ENCODE peak calls at places on chromosomes 6 and 20, in six cellular contexts. B, O, U, C, N and Q are unnamed samples.

GRCh38 chr6:127420558-127420957 is 38.6 kb downstream of the KIAA0408 start:
- DNase-seq in B (peak; percentile 74), O (no peak), U (peak; percentile 89), C (peak; percentile 88), N (peak; percentile 29), Q (peak; percentile 66)

GRCh38 chr6:98929498-98930060 is 18.2 kb downstream of the FBXL4 start:
- DNase-seq in B (no peak), O (no peak), U (no peak), C (no peak), N (no peak), Q (no peak)

GRCh38 chr6:145406733-145407256 is 328.5 kb downstream of the EPM2A start:
- DNase-seq in B (no peak), O (no peak), U (no peak), C (no peak), N (no peak), Q (no peak)

GRCh38 chr6:37141291-37142046 is 28.5 kb upstream of the PIM1 start:
- DNase-seq in B (no peak), O (no peak), U (no peak), C (no peak), N (no peak), Q (peak; percentile 87)

GRCh38 chr20:43191946-43192847 is 2.5 kb upstream of the PTPRT start:
- DNase-seq in B (no peak), O (peak; percentile 83), U (peak; percentile 16), C (no peak), N (peak; percentile 23), Q (peak; percentile 49)

GRCh38 chr6:49913656-49914055 is 47.3 kb upstream of the CRISP1 start:
- DNase-seq in B (no peak), O (no peak), U (no peak), C (no peak), N (no peak), Q (no peak)

GRCh38 chr6:54971825-54972224 is 125.3 kb downstream of the FAM83B start:
- DNase-seq in B (no peak), O (no peak), U (no peak), C (peak; percentile 76), N (no peak), Q (no peak)

GRCh38 chr20:64080013-64080812 is at the start of gene OPRL1:
- DNase-seq in B (no peak), O (peak; percentile 74), U (no peak), C (no peak), N (no peak), Q (no peak)

GRCh38 chr20:31901615-31902014 is 31.2 kb downstream of the TTLL9 start:
- DNase-seq in B (no peak), O (no peak), U (no peak), C (no peak), N (peak; percentile 46), Q (no peak)

GRCh38 chr6:138769102-138769676 is 4.4 kb upstream of the CCDC28A start:
- DNase-seq in B (no peak), O (no peak), U (no peak), C (no peak), N (no peak), Q (no peak)

GRCh38 chr20:62088258-62089127 is 22.8 kb upstream of the TAF4 start:
- DNase-seq in B (no peak), O (no peak), U (peak; percentile 80), C (peak; percentile 86), N (peak; percentile 73), Q (no peak)

GRCh38 chr6:44926556-44926955 is 401.6 kb upstream of the RUNX2 start:
- DNase-seq in B (no peak), O (no peak), U (no peak), C (no peak), N (no peak), Q (no peak)

GRCh38 chr20:64160536-64161495 is 3.4 kb upstream of the MYT1 start:
- DNase-seq in B (no peak), O (no peak), U (no peak), C (no peak), N (no peak), Q (no peak)

GRCh38 chr20:36093025-36093803 is 61.3 kb upstream of the EPB41L1 start:
- DNase-seq in B (no peak), O (no peak), U (no peak), C (no peak), N (peak; percentile 60), Q (no peak)

GRCh38 chr20:50624351-50625016 is 66.9 kb downstream of the RIPOR3 start:
- DNase-seq in B (no peak), O (no peak), U (peak; percentile 80), C (no peak), N (no peak), Q (no peak)

GRCh38 chr6:39296745-39297640 is 17.2 kb downstream of the KCNK17 start:
- DNase-seq in B (no peak), O (no peak), U (no peak), C (no peak), N (no peak), Q (no peak)

GRCh38 chr6:132399376-132400074 is 1.8 kb downstream of the MOXD1 start:
- DNase-seq in B (no peak), O (no peak), U (no peak), C (no peak), N (no peak), Q (no peak)

GRCh38 chr6:40912158-40912946 is 126.7 kb downstream of the UNC5CL start:
- DNase-seq in B (peak; percentile 19), O (no peak), U (peak; percentile 75), C (no peak), N (peak; percentile 72), Q (no peak)

GRCh38 chr6:90000864-90001731 is 106.8 kb downstream of the GJA10 start:
- DNase-seq in B (no peak), O (no peak), U (no peak), C (no peak), N (no peak), Q (no peak)

GRCh38 chr6:63565727-63566625 is 6.3 kb upstream of the LOC128125822 start:
- DNase-seq in B (no peak), O (no peak), U (no peak), C (no peak), N (no peak), Q (no peak)

GRCh38 chr6:143146186-143146831 is 85.6 kb downstream of the AIG1 start:
- DNase-seq in B (no peak), O (no peak), U (no peak), C (no peak), N (no peak), Q (no peak)

GRCh38 chr6:163389354-163389753 is 25.2 kb upstream of the QKI start:
- DNase-seq in B (no peak), O (no peak), U (no peak), C (no peak), N (no peak), Q (no peak)

GRCh38 chr6:149331871-149332270 is 14.4 kb downstream of the TAB2 start:
- DNase-seq in B (no peak), O (no peak), U (no peak), C (no peak), N (no peak), Q (no peak)

GRCh38 chr6:151620179-151620578 is 126.4 kb downstream of the CCDC170 start:
- DNase-seq in B (no peak), O (peak; percentile 50), U (no peak), C (no peak), N (no peak), Q (no peak)

GRCh38 chr20:39588148-39588757 is 626.1 kb downstream of the DHX35 start:
- DNase-seq in B (no peak), O (no peak), U (no peak), C (no peak), N (no peak), Q (no peak)

GRCh38 chr6:159066479-159066878 is 21.7 kb upstream of the TAGAP start:
- DNase-seq in B (no peak), O (no peak), U (no peak), C (no peak), N (no peak), Q (no peak)

GRCh38 chr6:159065751-159066329 is 21.0 kb upstream of the TAGAP start:
- DNase-seq in B (no peak), O (no peak), U (no peak), C (no peak), N (no peak), Q (no peak)

GRCh38 chr6:159065091-159065490 is 20.3 kb upstream of the TAGAP start:
- DNase-seq in B (no peak), O (no peak), U (no peak), C (no peak), N (no peak), Q (no peak)

GRCh38 chr6:159068904-159069578 is 24.2 kb upstream of the TAGAP start:
- DNase-seq in B (no peak), O (peak; percentile 58), U (no peak), C (no peak), N (no peak), Q (no peak)

DNA sequence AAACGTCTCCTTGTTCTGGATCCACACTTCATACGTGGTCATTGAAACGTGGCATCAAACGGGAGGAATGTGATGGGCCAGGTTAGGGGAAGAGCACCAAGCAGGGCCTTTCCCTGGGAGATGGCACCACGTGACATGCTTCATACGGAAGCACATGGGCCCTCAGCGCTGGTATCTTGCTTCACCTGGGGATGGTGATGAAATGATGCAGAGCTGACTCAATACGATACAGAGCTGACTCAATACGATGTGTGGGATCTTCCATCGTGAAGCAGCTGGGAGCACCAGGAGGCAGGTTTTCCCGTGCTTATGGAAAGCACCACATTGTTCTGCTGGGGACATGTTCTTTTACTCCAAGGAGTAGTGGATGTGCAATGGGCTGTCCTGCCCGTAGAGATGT is 22.5 kb upstream of the TAGAP start:
- DNase-seq in B (peak; percentile 26), O (no peak), U (no peak), C (no peak), N (no peak), Q (no peak)
- TF ChIP-seq ZNF274 in B (no peak), O (no peak), U (no peak), C (no peak), N (no peak), Q (no peak)

GRCh38 chr6:79628466-79629288 is 2.5 kb upstream of the SH3BGRL2 start:
- DNase-seq in B (no peak), O (no peak), U (no peak), C (no peak), N (no peak), Q (no peak)
- H3K9me3 ChIP-seq in B (no peaks in the 10 kb centered on the region), O (no peaks in the 10 kb centered on the region), U (no peaks in the 10 kb centered on the region), C (no peaks in the 10 kb centered on the region), N (no peaks in the 10 kb centered on the region), Q (no peaks in the 10 kb centered on the region)

DNA sequence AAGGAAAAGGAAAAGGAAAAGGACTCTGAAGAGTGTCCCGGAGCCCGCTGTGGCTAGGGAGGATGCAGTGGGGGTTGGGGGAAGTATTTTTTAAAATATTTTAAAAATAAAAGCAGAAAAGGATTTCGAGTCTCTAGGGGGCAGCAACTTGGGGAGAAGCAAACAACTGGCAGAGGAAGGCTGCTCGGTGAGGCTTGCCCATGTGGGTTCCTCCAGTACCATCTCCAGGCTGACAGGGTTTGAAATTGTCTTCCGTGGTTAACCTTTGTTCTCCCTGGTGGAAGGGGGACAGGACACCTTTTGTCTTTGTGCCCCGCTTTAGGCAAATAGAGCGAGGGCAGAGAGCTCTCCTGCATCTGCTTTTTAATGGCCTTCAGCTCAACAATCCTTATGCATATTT is 60.4 kb upstream of the SNX9 start:
- DNase-seq in B (no peak), O (no peak), U (peak; percentile 35), C (no peak), N (peak; percentile 54), Q (no peak)
- H3K4me1 ChIP-seq in B (peaks cover 57% of the 10 kb centered on the region), O (peaks cover 12% of the 10 kb centered on the region), U (peaks cover 67% of the 10 kb centered on the region), C (peaks cover 75% of the 10 kb centered on the region), N (peaks cover 35% of the 10 kb centered on the region), Q (peaks cover 13% of the 10 kb centered on the region)

GRCh38 chr6:117191009-117191408 is 74.3 kb upstream of the VGLL2 start:
- DNase-seq in B (no peak), O (no peak), U (no peak), C (no peak), N (no peak), Q (no peak)

GRCh38 chr6:117191448-117191847 is 73.9 kb upstream of the VGLL2 start:
- DNase-seq in B (no peak), O (no peak), U (no peak), C (no peak), N (no peak), Q (no peak)

GRCh38 chr6:117188627-117189201 is 76.6 kb upstream of the VGLL2 start:
- DNase-seq in B (no peak), O (no peak), U (no peak), C (peak; percentile 6), N (no peak), Q (no peak)
- TF ChIP-seq ZNF274 in B (no peak), O (no peak), U (no peak), C (no peak), N (no peak), Q (no peak)